ENCODE peak calls at places on chromosomes 13 and 19, in seven cellular contexts. V is nephron progenitor cell, A is non-pigmented ciliary epithelial cell, I is HTR-8/SVneo, E is GM23338, W is dermis blood vessel endothelial cell, Z is fibroblast of pulmonary artery. H is an unnamed sample.

GRCh38 chr19:2371656-2372055 is 11.6 kb downstream of the TMPRSS9 start:
- DNase-seq in V (no peak), A (no peak), I (peak; percentile 48), E (no peak), W (no peak), Z (peak; percentile 16), H (no peak)

GRCh38 chr13:45682494-45683008 is 19.6 kb upstream of the CBY2 start:
- DNase-seq in V (no peak), A (no peak), I (no peak), E (no peak), W (no peak), Z (no peak), H (no peak)

GRCh38 chr13:24747248-24748151 is 16.5 kb upstream of the RNF17 start:
- DNase-seq in V (peak; percentile 71), A (no peak), I (no peak), E (peak; percentile 79), W (peak; percentile 20), Z (no peak), H (peak; percentile 14)

GRCh38 chr13:102878491-102878890 is 32.7 kb downstream of the ERCC5 start:
- DNase-seq in V (no peak), A (no peak), I (no peak), E (peak; percentile 18), W (peak; percentile 51), Z (peak; percentile 87), H (no peak)

GRCh38 chr19:48370955-48371354 is 6.8 kb downstream of the SYNGR4 start:
- DNase-seq in V (no peak), A (no peak), I (no peak), E (no peak), W (no peak), Z (no peak), H (no peak)

GRCh38 chr19:48671456-48671995 is 1.3 kb downstream of the NTN5 start:
- DNase-seq in V (no peak), A (no peak), I (no peak), E (no peak), W (no peak), Z (no peak), H (no peak)

GRCh38 chr19:46844067-46844489 is 6.6 kb downstream of the AP2S1 start:
- DNase-seq in V (no peak), A (no peak), I (no peak), E (no peak), W (no peak), Z (peak; percentile 62), H (no peak)

GRCh38 chr13:102902789-102903347 is 57.0 kb downstream of the ERCC5 start:
- DNase-seq in V (no peak), A (no peak), I (no peak), E (peak; percentile 53), W (no peak), Z (no peak), H (no peak)

H was measured in A673.